ENCODE peak calls at places on chromosomes 3 and 15, in five cellular contexts. L is fibroblast of lung; M is CD8-positive, alpha-beta memory T cell; G is IMR-90; P is HEK293T. S is an unnamed sample.

GRCh38 chr3:28504945-28505344 is 156.3 kb upstream of the AZI2 start:
- DNase-seq in L (no peak), M (no peak), G (no peak), P (no peak), S (no peak)

GRCh38 chr3:194369522-194370279 is at the start of gene LRRC15:
- DNase-seq in L (peak; percentile 33), M (no peak), G (peak; percentile 71), P (no peak), S (no peak)

GRCh38 chr3:142947352-142947751 is 16.1 kb downstream of the PAQR9 start:
- DNase-seq in L (no peak), M (no peak), G (no peak), P (no peak), S (no peak)

GRCh38 chr3:145776782-145777408 is 384.1 kb downstream of the PLOD2 start:
- DNase-seq in L (peak; percentile 84), M (no peak), G (peak; percentile 54), P (peak; percentile 45), S (peak; percentile 47)

GRCh38 chr3:84943379-84943778 is 15.4 kb upstream of the CADM2 start:
- DNase-seq in L (no peak), M (no peak), G (no peak), P (no peak), S (no peak)

GRCh38 chr3:87260270-87260669 is 16.1 kb downstream of the POU1F1 start:
- DNase-seq in L (peak; percentile 63), M (peak; percentile 2), G (peak; percentile 51), P (peak; percentile 26), S (no peak)

GRCh38 chr15:84685304-84685703 is 27.3 kb upstream of the NMB start:
- DNase-seq in L (peak; percentile 90), M (no peak), G (peak; percentile 82), P (no peak), S (no peak)

GRCh38 chr3:8266679-8267267 is 234.8 kb upstream of the LMCD1 start:
- DNase-seq in L (no peak), M (no peak), G (no peak), P (no peak), S (no peak)

GRCh38 chr15:77504310-77504709 is 83.6 kb downstream of the HMG20A start:
- DNase-seq in L (no peak), M (no peak), G (no peak), P (no peak), S (peak; percentile 87)

S was measured in NCI-H1436.